ENCODE peak calls at places on chromosomes 2 and 18, in five cellular contexts. C, X, I, A and F are unnamed samples.

GRCh38 chr2:20135631-20136050 is 84.2 kb upstream of the LAPTM4A start:
- DNase-seq in C (peak; percentile 84), X (peak; percentile 73), I (peak; percentile 38), A (peak; percentile 57), F (peak; percentile 75)

GRCh38 chr2:33484042-33484621 is 7.7 kb downstream of the RASGRP3 start:
- DNase-seq in C (no peak), X (no peak), I (no peak), A (no peak), F (no peak)

GRCh38 chr2:224910535-224910934 is 131.7 kb downstream of the DOCK10 start:
- DNase-seq in C (no peak), X (no peak), I (no peak), A (no peak), F (no peak)

GRCh38 chr18:24262097-24262496 is 123.2 kb downstream of the CABYR start:
- DNase-seq in C (no peak), X (no peak), I (no peak), A (no peak), F (no peak)

GRCh38 chr2:132651115-132652099 is 18.6 kb downstream of the LYPD1 start:
- DNase-seq in C (no peak), X (peak; percentile 32), I (no peak), A (peak; percentile 74), F (no peak)

GRCh38 chr2:24527536-24527935 is 36.5 kb downstream of the NCOA1 start:
- DNase-seq in C (no peak), X (no peak), I (no peak), A (no peak), F (no peak)

GRCh38 chr2:182406221-182406620 is 20.6 kb downstream of the PDE1A start:
- DNase-seq in C (no peak), X (no peak), I (no peak), A (peak; percentile 46), F (no peak)

GRCh38 chr2:223549215-223549614 is 52.9 kb downstream of the SCG2 start:
- DNase-seq in C (no peak), X (no peak), I (no peak), A (peak; percentile 97), F (peak; percentile 82)

GRCh38 chr2:195477248-195477995 is 179.6 kb upstream of the SLC39A10 start:
- DNase-seq in C (no peak), X (no peak), I (no peak), A (peak; percentile 89), F (no peak)

GRCh38 chr2:55175254-55176093 is 56.6 kb downstream of the CLHC1 start:
- DNase-seq in C (no peak), X (no peak), I (no peak), A (peak; percentile 73), F (peak; percentile 10)

GRCh38 chr18:12038082-12038660 is 55.5 kb upstream of the ANKRD62 start:
- DNase-seq in C (peak; percentile 38), X (peak; percentile 42), I (no peak), A (no peak), F (no peak)

GRCh38 chr2:241842067-241842415 is 16.7 kb downstream of the PDCD1 start:
- DNase-seq in C (no peak), X (no peak), I (no peak), A (no peak), F (no peak)

GRCh38 chr2:158688722-158689121 is 106.4 kb upstream of the DAPL1 start:
- DNase-seq in C (no peak), X (no peak), I (no peak), A (peak; percentile 17), F (no peak)

DNA sequence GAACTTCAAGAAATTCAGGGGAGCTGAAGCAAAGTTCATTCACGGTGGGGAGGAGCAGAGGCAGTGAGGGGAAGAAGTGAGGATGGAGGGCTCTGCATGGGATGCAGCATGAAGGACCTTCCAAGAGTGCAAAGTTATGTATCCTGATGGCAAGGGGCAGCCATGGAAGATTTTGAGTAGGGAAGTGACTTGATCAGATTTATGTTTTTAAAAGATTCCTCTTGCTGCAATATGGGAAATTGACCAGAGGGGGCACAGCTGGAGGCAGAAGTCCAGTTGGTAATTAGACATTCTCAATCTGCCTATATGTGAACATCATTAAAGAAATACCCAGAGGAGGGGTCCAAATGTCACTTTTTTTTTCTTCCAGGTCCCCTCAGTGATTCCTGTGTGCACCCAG is 21.5 kb upstream of the ANXA4 start:
- DNase-seq in C (no peak), X (no peak), I (no peak), A (no peak), F (peak; percentile 35)
- TF ChIP-seq CTCF in C (no peak), X (no peak), I (no peak), A (peak; percentile 47), F (no peak)

GRCh38 chr2:70643715-70644114 is 90.1 kb upstream of the TGFA start:
- DNase-seq in C (peak; percentile 33), X (no peak), I (no peak), A (no peak), F (peak; percentile 47)
- TF ChIP-seq CTCF in C (peak; percentile 44), X (peak; percentile 20), I (no peak), A (peak; percentile 31), F (no peak)

DNA sequence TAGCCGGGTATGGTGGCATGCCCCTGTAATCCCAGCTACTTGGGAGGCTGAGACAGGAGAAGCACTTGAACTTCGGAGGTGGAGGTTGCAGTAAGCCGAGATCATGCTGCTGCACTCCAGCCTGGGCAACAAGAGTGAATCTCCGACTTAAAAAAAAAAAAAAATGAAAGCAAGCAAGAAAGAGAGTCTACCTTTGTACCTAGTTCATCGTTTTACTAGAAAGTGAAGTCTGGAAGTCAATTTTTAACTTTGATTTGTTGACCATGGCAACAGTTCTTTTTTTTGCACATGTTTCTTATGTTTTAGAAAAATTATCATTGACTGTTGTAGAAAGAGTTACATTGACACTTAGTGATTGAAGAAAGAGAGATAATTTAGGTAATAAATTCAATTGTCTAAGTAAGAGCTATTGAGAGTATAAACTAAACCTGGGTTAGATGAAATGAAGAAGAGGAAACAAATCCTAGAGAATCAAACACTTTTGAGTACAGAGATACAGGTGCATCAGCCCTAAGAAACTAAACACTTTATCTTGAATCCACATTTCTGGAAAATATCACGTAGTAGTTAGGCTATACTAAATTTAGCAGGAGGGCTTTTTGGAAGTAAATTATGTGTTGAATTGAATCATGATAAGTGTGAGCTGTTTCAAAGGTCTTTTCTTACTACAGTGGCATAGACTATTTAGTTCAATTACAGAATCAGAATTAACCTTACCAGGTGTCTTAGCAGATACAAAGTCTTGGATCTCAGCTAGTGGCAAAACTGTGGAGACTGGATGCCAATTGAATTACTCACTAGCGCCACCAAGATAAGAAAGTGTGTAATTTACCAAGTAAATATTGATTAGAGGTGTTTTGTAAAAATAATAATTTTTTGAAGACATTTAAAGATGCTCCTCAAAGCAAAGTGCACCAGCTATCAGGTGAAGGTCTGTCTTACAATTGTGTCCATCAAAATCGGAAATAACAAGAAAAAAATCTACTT is 303.4 kb upstream of the NRXN1 start:
- DNase-seq in C (no peak), X (no peak), I (no peak), A (no peak), F (no peak)
- TF ChIP-seq CTCF in C (no peak), X (peak; percentile 12), I (peak; percentile 5), A (no peak), F (no peak)

GRCh38 chr2:12717191-12717987 is 653 bp downstream of the TRIB2 start:
- DNase-seq in C (peak; percentile 45), X (peak; percentile 64), I (peak; percentile 53), A (peak; percentile 85), F (peak; percentile 49)

GRCh38 chr2:12716250-12717190 is at the start of gene TRIB2:
- DNase-seq in C (peak; percentile 74), X (peak; percentile 84), I (peak; percentile 92), A (peak; percentile 94), F (peak; percentile 82)

GRCh38 chr2:12714391-12715221 is 2.1 kb upstream of the TRIB2 start:
- DNase-seq in C (no peak), X (no peak), I (no peak), A (peak; percentile 72), F (peak; percentile 19)

GRCh38 chr2:12715258-12715865 is 1.4 kb upstream of the TRIB2 start:
- DNase-seq in C (no peak), X (no peak), I (no peak), A (no peak), F (no peak)

DNA sequence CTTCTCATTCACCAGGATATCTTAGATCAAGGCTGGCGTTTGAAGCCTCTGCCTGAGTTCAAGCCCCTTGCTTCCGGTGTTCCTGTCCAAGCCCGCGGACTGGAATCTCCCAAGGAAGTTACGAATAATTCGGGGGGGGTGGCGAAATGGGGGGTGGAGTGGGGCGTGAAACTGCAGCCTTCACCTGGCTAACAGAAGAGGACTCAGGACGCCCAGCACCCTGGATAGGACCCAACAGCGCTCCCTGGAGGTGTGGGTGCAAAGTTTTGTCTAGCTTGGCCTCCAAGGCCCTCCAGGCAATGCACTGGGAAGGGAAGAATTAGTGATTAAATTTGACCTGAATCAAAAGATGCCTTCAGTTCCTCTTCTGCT is 872 bp upstream of the TRIB2 start:
- DNase-seq in C (peak; percentile 78), X (peak; percentile 78), I (peak; percentile 88), A (peak; percentile 88), F (peak; percentile 80)
- TF ChIP-seq CTCF in C (peak; percentile 48), X (peak; percentile 40), I (peak; percentile 63), A (peak; percentile 73), F (peak; percentile 70)

DNA sequence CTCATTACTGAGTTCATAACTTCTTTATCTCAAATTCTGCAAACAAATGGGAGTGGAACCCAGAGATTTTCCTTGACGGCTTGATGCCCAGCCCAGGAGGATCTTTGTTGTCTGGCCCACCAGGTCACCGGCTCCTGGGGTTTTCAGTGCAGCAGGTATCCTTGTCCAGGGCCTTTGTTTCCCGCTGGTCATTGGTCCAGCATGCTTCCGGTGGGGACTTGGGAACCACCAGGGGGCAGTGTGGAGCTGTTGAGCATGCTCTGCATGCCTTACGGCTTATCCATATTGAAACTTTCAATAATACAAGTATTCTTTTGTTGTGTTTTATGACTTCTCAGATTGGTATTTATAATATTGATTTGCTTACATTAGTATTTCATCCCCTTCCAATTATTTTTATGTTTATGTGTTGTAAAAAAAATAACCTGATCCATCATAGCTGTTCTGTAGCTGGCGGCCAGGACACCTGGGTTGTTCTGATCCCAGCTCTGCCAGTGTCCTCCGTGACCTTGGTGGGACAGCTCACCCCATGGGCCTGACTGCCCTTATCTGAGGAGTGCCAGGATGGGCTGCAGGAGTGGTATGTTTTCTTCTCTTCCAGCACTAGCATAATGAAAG is 61.3 kb downstream of the TGOLN2 start:
- DNase-seq in C (peak; percentile 88), X (peak; percentile 83), I (peak; percentile 73), A (peak; percentile 38), F (peak; percentile 85)
- TF ChIP-seq CTCF in C (peak; percentile 88), X (peak; percentile 85), I (peak; percentile 88), A (peak; percentile 92), F (peak; percentile 96)

GRCh38 chr2:232876071-232876977 is 6.3 kb downstream of the SNORC start:
- DNase-seq in C (peak; percentile 56), X (no peak), I (no peak), A (no peak), F (peak; percentile 66)
- TF ChIP-seq CTCF in C (no peak), X (no peak), I (no peak), A (peak; percentile 28), F (peak; percentile 44)

DNA sequence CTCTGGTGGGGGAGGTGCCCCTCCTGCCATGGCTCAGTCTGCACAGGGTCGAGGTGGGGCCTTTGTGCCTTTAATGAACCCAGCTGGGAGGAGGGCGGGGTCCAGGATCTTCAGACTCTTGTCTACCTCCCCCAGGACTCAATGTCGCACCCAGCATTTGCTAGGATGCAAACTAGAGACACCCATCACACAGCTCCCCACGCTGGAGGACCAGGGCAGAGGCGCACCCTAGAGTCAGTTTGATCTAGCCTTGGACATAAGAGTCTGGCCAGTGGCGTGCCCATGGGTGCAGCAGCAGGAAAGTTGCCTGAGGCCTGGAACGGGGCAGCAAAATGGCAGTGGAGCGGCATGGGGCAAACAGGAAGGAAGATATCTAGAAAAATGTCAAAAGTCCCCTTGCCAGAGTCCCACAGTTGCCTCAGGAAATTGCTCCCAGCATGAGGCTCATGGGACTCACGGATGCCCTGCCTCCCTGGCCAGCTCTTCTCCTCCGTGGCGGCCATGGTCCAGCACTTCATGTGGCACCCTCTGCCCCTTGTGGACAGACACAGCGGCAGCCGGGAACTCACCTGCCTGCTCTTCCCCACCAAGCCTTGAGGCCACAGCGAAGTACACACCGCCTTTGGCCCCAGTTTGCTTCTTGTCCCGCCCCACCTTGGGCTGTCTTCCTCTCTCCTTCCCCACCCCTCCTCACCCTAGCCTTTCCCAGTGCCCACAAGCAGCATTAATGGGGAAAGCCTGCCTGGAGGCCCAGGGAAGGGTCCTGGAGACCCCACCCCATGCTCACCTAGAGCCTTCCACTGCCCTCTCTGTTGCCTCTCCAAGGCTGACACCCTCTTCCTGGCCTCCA is 17.7 kb downstream of the SH2D6 start:
- DNase-seq in C (no peak), X (no peak), I (no peak), A (no peak), F (no peak)
- TF ChIP-seq CTCF in C (no peak), X (no peak), I (no peak), A (peak; percentile 3), F (no peak)